ENCODE peak calls at places on chromosomes 5 and 9, in five cellular contexts. X is nephron progenitor cell; E is transverse colon; Q is GM10248; H is activated CD8-positive, alpha-beta T cell treated with anti-CD3 and anti-CD28 coated beads for 36 hours. I is an unnamed sample.

GRCh38 chr5:73901455-73901854 is 275.5 kb downstream of the ARHGEF28 start:
- DNase-seq in X (no peak), H (peak), E (peak), Q (no peak), I (no peak)

GRCh38 chr5:120599576-120599975 is 135.5 kb downstream of the PRR16 start:
- DNase-seq in Q (no peak), X (no peak), E (no peak), H (no peak), I (no peak)

GRCh38 chr9:132726561-132727150 is 56.4 kb downstream of the GTF3C4 start:
- DNase-seq in H (no peak), X (no peak), E (no peak), Q (no peak), I (no peak)

GRCh38 chr5:143318270-143318669 is 85.2 kb downstream of the NR3C1 start:
- DNase-seq in H (no peak), E (no peak), X (no peak), Q (no peak), I (no peak)

GRCh38 chr5:171309526-171310333 is 682 bp downstream of the TLX3 start:
- DNase-seq in X (peak), Q (no peak), E (peak), H (peak), I (peak)

GRCh38 chr9:123028973-123029372 is 4.5 kb upstream of the GPR21 start:
- DNase-seq in H (no peak), Q (no peak), E (no peak), X (no peak), I (no peak)

GRCh38 chr9:4566806-4567205 is 76.5 kb downstream of the SLC1A1 start:
- DNase-seq in Q (no peak), E (no peak), H (no peak), X (no peak), I (no peak)

GRCh38 chr9:133088756-133089155 is 27.0 kb downstream of the CEL start:
- DNase-seq in H (no peak), X (no peak), Q (no peak), E (no peak), I (no peak)

GRCh38 chr5:68872088-68872842 is 221.5 kb upstream of the SLC30A5 start:
- DNase-seq in Q (no peak), X (no peak), H (no peak), E (no peak), I (peak)

GRCh38 chr5:69167488-69167845 is 517 bp downstream of the CCNB1 start:
- DNase-seq in Q (peak), X (no peak), H (no peak), E (no peak), I (no peak)

GRCh38 chr9:112048924-112049785 is 125.9 kb downstream of the SUSD1 start:
- DNase-seq in Q (no peak), H (no peak), X (no peak), E (peak), I (no peak)

GRCh38 chr9:89661956-89662717 is 57.3 kb downstream of the GADD45G start:
- DNase-seq in Q (no peak), E (peak), H (no peak), X (peak), I (peak)

GRCh38 chr5:172283020-172283861 is at the start of gene UBTD2:
- DNase-seq in X (peak), E (peak), H (peak), Q (peak), I (peak)

GRCh38 chr9:35856882-35857281 is 13.3 kb downstream of the OR13J1 start:
- DNase-seq in E (no peak), Q (no peak), X (no peak), H (no peak), I (no peak)

GRCh38 chr5:1745806-1746370 is 53.7 kb downstream of the MRPL36 start:
- DNase-seq in Q (no peak), X (no peak), E (peak), H (no peak), I (no peak)

GRCh38 chr5:134524219-134524825 is 1.1 kb upstream of the JADE2 start:
- DNase-seq in H (peak), X (peak), E (peak), Q (peak), I (peak)

GRCh38 chr5:98827161-98827560 is 53.7 kb downstream of the RGMB start:
- DNase-seq in X (peak), H (peak), E (no peak), Q (no peak), I (no peak)

GRCh38 chr9:123680382-123680781 is 249.5 kb downstream of the DENND1A start:
- DNase-seq in E (no peak), H (no peak), Q (no peak), X (peak), I (no peak)

GRCh38 chr9:18461496-18461895 is 12.5 kb upstream of the ADAMTSL1 start:
- DNase-seq in E (no peak), X (no peak), Q (no peak), H (no peak), I (no peak)

GRCh38 chr9:83233647-83234046 is 170.7 kb upstream of the RASEF start:
- DNase-seq in Q (no peak), X (no peak), H (no peak), E (no peak), I (no peak)

GRCh38 chr5:34685485-34686197 is 29.5 kb downstream of the RAI14 start:
- DNase-seq in X (no peak), H (no peak), E (no peak), Q (no peak), I (no peak)

GRCh38 chr9:104286792-104287191 is 192.7 kb downstream of the SMC2 start:
- DNase-seq in Q (no peak), X (no peak), H (no peak), E (peak), I (no peak)

GRCh38 chr9:92506184-92506857 is 24.0 kb upstream of the ASPN start:
- DNase-seq in Q (no peak), X (no peak), H (no peak), E (no peak), I (no peak)

GRCh38 chr9:127684576-127684975 is 22.2 kb upstream of the CFAP157 start:
- DNase-seq in H (no peak), Q (no peak), E (no peak), X (no peak), I (no peak)

GRCh38 chr5:36070687-36071571 is 4.2 kb upstream of the UGT3A2 start:
- DNase-seq in H (no peak), X (no peak), E (no peak), Q (no peak), I (no peak)

GRCh38 chr9:133768859-133769510 is 30.8 kb upstream of the SARDH start:
- DNase-seq in H (peak), X (peak), E (no peak), Q (no peak), I (peak)

GRCh38 chr9:117405950-117406705 is 8.7 kb downstream of the ASTN2 start:
- DNase-seq in Q (no peak), H (no peak), E (no peak), X (no peak), I (no peak)
- TF ChIP-seq CTCF in Q (no peak), H (no peak), E (no peak), X (no peak), I (no peak)

DNA sequence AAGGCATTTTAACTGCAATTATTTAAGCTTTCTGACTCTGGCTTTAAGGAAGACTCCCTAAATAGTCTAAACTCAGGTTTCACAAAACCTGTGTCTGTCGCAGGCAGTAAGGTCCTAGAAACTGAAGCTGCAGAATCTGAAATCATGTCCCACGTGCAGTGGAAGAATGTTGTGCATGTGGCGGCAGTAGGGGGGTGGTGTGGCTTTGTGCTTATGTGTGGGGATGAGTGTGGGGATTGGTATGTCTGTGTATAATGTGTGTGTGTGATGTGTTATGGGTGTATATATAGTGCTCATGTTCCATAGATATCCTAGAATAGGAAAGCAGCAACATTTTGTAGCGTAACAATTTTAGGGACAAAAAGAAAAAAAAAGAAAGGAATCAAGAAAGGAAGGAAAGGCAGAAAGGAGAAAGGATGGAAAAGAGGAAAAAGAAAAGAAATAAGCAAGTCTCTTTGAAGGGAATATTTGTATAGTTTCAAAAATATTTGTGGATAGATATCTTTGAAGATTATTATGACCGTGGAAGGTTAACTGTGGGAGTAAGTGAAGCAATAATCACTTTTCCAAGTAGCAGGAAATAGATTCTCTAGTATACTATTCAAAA is 6.6 kb downstream of the ANKDD1B start:
- DNase-seq in Q (no peak), H (no peak), E (no peak), X (no peak), I (no peak)
- TF ChIP-seq CTCF in Q (no peak), H (no peak), E (no peak), X (no peak), I (no peak)

DNA sequence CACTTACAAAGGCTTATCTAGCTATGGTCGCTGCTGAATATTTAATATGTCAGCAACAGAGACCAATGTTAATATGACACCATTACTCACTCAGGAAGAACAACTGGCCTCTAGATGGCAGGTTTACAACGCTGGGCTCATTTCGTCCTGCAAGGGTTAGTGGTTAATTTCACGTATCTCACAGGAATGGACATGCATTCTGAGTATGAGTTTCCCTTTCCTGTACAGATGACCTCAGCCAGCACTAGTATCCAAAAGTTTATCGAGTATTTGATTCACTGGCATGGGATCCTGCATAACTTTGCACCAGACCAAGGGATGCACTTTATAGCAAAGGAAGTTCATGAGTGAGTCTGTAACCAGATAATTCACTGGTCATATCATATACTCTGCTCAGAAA is 8.7 kb upstream of the TRPC7 start:
- DNase-seq in Q (no peak), E (no peak), X (no peak), H (no peak), I (no peak)
- TF ChIP-seq CTCF in Q (peak), E (no peak), X (no peak), H (no peak), I (no peak)

GRCh38 chr9:97487107-97487506 is 14.4 kb upstream of the TMOD1 start:
- DNase-seq in H (no peak), Q (no peak), E (no peak), X (no peak), I (no peak)
- TF ChIP-seq CTCF in H (peak), Q (no peak), E (peak), X (peak), I (peak)

GRCh38 chr5:101942321-101942882 is 353.7 kb downstream of the SLCO4C1 start:
- DNase-seq in H (peak), Q (peak), E (peak), X (peak), I (no peak)
- TF ChIP-seq CTCF in H (peak), Q (peak), E (peak), X (peak), I (peak)

I was measured in glutamatergic neuron.